ENCODE peak calls at places on chromosomes 6 and 20, in six cellular contexts. N, H, A, B, P and O are unnamed samples. For H3K4me1, the result is how much of the 10 kb centered on the place peaks cover.

GRCh38 chr20:17806739-17807441 is 107.1 kb downstream of the BANF2 start:
- DNase-seq in N (peak), H (no peak), A (no peak), B (peak), P (peak), O (peak)

GRCh38 chr6:55704421-55704820 is 125.4 kb upstream of the HMGCLL1 start:
- DNase-seq in N (no peak), H (no peak), A (no peak), B (no peak), P (no peak), O (no peak)

GRCh38 chr6:143279385-143279784 is 171.1 kb downstream of the ADAT2 start:
- DNase-seq in N (no peak), H (no peak), A (peak), B (peak), P (peak), O (no peak)

GRCh38 chr6:167499161-167499660 is 174.3 kb downstream of the TTLL2 start:
- DNase-seq in N (peak), H (no peak), A (no peak), B (no peak), P (no peak), O (no peak)

GRCh38 chr6:90160013-90160412 is 136.6 kb downstream of the BACH2 start:
- DNase-seq in N (no peak), H (no peak), A (no peak), B (no peak), P (no peak), O (no peak)

GRCh38 chr6:81816387-81816786 is 63.9 kb upstream of the TENT5A start:
- DNase-seq in N (no peak), H (no peak), A (no peak), B (no peak), P (no peak), O (peak)

GRCh38 chr6:27771240-27771639 is 141.0 kb downstream of the OR2B2 start:
- DNase-seq in N (no peak), H (no peak), A (no peak), B (no peak), P (no peak), O (no peak)

GRCh38 chr6:156780962-156781705 is 4.0 kb downstream of the ARID1B start:
- DNase-seq in N (no peak), H (no peak), A (no peak), B (no peak), P (no peak), O (no peak)

GRCh38 chr20:47865912-47866311 is 80.6 kb upstream of the SULF2 start:
- DNase-seq in N (no peak), H (no peak), A (no peak), B (no peak), P (no peak), O (no peak)

GRCh38 chr6:167551634-167552630 is 227.0 kb downstream of the TTLL2 start:
- DNase-seq in N (no peak), H (no peak), A (no peak), B (no peak), P (no peak), O (no peak)

GRCh38 chr6:16413399-16413798 is 175.0 kb downstream of the GMPR start:
- DNase-seq in N (no peak), H (no peak), A (no peak), B (no peak), P (no peak), O (no peak)

GRCh38 chr20:24675651-24676352 is 206.4 kb downstream of the SYNDIG1 start:
- DNase-seq in N (no peak), H (no peak), A (no peak), B (no peak), P (no peak), O (peak)

GRCh38 chr20:35616465-35617396 is 1.1 kb downstream of the SPAG4 start:
- DNase-seq in N (peak), H (peak), A (peak), B (peak), P (peak), O (peak)

GRCh38 chr6:134537146-134537555 is 219.2 kb upstream of the SGK1 start:
- DNase-seq in N (no peak), H (no peak), A (peak), B (no peak), P (no peak), O (no peak)

GRCh38 chr6:169890049-169890448 is 138.6 kb downstream of the ERMARD start:
- DNase-seq in N (no peak), H (no peak), A (no peak), B (no peak), P (no peak), O (no peak)

GRCh38 chr6:100283288-100283687 is 181.4 kb downstream of the SIM1 start:
- DNase-seq in N (no peak), H (no peak), A (peak), B (no peak), P (no peak), O (no peak)

GRCh38 chr6:148146717-148147116 is 195.9 kb upstream of the SASH1 start:
- DNase-seq in N (no peak), H (no peak), A (no peak), B (no peak), P (no peak), O (no peak)

GRCh38 chr6:57822896-57823358 is 505.5 kb downstream of the PRIM2 start:
- DNase-seq in N (no peak), H (no peak), A (no peak), B (no peak), P (peak), O (no peak)

GRCh38 chr6:6798430-6798829 is 209.9 kb downstream of the LY86 start:
- DNase-seq in N (no peak), H (no peak), A (no peak), B (no peak), P (no peak), O (no peak)

GRCh38 chr20:63346131-63347080 is 14.7 kb downstream of the CHRNA4 start:
- DNase-seq in N (no peak), H (no peak), A (no peak), B (peak), P (no peak), O (no peak)

GRCh38 chr20:23257848-23258746 is 92.5 kb upstream of the NXT1 start:
- DNase-seq in N (no peak), H (no peak), A (no peak), B (peak), P (no peak), O (no peak)

GRCh38 chr20:54122189-54122588 is 51.6 kb downstream of the CYP24A1 start:
- DNase-seq in N (no peak), H (no peak), A (no peak), B (no peak), P (no peak), O (no peak)

GRCh38 chr6:5665173-5665572 is 341.6 kb downstream of the NRN1 start:
- DNase-seq in N (no peak), H (no peak), A (no peak), B (no peak), P (no peak), O (no peak)

GRCh38 chr6:136846046-136846445 is 23.7 kb downstream of the PEX7 start:
- DNase-seq in N (no peak), H (no peak), A (no peak), B (peak), P (no peak), O (peak)

GRCh38 chr6:112231609-112232060 is 22.7 kb downstream of the LAMA4 start:
- DNase-seq in N (no peak), H (no peak), A (no peak), B (no peak), P (no peak), O (no peak)

GRCh38 chr6:53593001-53593488 is 48.1 kb upstream of the GCLC start:
- DNase-seq in N (no peak), H (no peak), A (no peak), B (no peak), P (no peak), O (no peak)

GRCh38 chr20:36728986-36729385 is 16.9 kb downstream of the NDRG3 start:
- DNase-seq in N (no peak), H (no peak), A (no peak), B (no peak), P (peak), O (no peak)

GRCh38 chr6:3770023-3770422 is 18.5 kb upstream of the PXDC1 start:
- DNase-seq in N (no peak), H (no peak), A (no peak), B (no peak), P (peak), O (no peak)

GRCh38 chr6:38194589-38194988 is 375.1 kb downstream of the ZFAND3 start:
- DNase-seq in N (no peak), H (no peak), A (no peak), B (no peak), P (no peak), O (no peak)

GRCh38 chr6:144417686-144418085 is 132.6 kb downstream of the UTRN start:
- DNase-seq in N (no peak), H (no peak), A (no peak), B (no peak), P (no peak), O (no peak)

GRCh38 chr6:150485559-150486517 is 113.8 kb upstream of the PLEKHG1 start:
- DNase-seq in N (no peak), H (no peak), A (no peak), B (peak), P (no peak), O (no peak)

DNA sequence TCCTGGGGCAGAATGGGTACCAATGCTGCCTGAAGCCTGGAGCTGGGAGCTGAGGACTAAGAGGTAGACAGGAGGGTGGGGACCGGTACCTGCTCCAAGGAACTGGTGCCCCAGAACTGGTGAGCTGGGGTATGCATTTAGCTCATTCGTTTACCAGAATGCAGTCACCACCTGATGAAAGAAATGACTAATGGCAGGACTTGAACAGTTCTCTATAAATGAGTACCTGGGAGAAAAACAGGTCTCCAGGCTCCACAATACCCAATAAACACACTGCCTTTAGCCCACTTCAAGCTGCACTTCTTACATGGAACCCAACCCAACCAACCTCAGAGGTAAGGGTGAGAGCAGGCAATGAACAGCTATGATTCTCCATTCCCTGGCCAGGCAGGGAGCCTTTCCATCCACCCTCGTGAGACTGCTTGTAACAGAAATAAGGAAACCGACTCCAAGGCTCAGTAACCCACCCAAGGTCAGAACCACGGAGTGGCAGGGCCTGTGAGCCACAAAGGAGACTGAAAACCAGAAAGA is 15.4 kb downstream of the FKBP1A start:
- DNase-seq in N (no peak), H (no peak), A (no peak), B (no peak), P (no peak), O (no peak)
- H3K4me1 ChIP-seq in N (under half), H (half or more), A (half or more), B (under half), P (under half), O (under half)

GRCh38 chr6:12150812-12151432 is 138.8 kb downstream of the HIVEP1 start:
- DNase-seq in N (peak), H (no peak), A (no peak), B (no peak), P (peak), O (peak)
- TF ChIP-seq CTCF in N (peak), H (peak), A (peak), B (peak), P (peak), O (peak)

GRCh38 chr20:50815162-50815989 is 20.5 kb downstream of the BCAS4 start:
- DNase-seq in N (no peak), H (no peak), A (no peak), B (no peak), P (no peak), O (no peak)
- H3K4me1 ChIP-seq in N (under half), H (under half), A (under half), B (under half), P (under half), O (under half)

DNA sequence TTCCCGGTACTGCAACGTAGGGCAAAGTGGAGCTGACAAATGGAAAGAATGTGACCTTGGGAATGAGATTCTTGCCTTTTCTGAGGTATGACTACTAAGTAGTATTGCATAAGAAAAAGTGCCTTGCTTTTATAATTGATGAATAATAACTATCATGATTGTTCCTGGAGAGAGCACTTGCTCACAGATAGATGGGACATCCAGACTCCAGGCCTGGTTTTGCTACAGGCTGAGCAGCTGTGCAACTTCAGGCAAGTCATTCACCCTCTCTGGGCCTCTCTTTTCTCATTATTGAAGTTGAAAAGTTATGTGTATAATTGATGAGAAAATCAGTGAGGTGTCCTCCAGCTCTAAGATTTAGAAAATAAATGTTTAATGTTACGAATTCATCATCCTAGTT is 53.6 kb upstream of the MBOAT1 start:
- DNase-seq in N (no peak), H (no peak), A (no peak), B (no peak), P (no peak), O (no peak)
- TF ChIP-seq CTCF in N (no peak), H (no peak), A (no peak), B (no peak), P (no peak), O (no peak)

DNA sequence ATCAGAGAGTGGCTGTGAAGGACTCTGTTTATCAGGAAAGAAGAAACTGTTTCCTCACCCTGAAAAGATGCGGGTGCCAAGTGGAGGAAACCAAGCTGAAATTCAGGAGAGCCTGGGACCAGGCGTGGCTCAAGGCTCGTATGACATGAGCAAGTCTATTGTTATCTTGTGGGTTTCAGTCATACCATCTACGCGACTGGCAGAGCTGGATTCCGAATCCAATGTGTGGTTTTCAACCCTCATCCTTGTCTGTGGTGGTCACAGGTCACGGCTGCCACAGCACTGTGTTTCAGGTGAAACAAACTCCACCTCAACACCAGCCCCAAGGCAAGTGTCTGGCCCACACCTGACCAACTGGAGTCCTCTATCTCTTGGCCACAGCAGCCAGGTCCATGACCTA is 9.1 kb downstream of the MC3R start:
- DNase-seq in N (no peak), H (no peak), A (no peak), B (no peak), P (no peak), O (no peak)
- H3K4me1 ChIP-seq in N (under half), H (under half), A (under half), B (under half), P (under half), O (under half)

DNA sequence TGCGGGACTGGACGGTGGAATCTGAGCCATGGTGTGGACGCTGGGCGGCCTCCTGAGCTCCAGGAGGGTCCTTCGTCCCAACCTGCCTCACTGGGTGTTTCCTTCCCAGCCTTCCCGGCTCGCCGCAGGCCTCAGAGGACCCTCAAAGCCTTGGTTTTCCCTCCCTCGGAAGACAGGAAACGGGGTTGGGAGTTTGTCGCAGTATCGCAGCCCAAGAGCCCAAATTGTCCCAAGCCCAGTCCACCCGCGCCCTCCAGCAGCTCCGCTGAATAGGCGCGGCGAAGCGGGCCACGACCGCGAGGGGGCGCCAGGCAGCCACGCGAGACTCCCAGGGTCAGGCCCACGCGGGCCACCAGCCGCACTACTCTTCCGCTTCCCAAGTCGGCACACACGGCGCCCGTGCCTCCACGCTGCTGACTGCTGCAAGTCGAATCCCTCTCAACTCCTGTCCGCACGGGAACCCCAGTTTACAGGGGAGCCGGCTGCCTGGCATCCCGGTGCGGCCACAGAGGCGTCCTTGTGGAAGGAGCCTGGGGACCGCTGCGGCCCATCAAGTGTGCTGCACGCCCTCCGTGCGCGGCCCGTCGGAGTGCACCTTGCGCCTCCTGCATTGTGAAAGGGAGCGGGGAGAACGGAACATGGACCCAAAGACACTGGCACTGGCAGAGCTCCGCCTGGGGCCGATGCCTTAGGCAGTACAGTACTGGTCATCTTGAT is 40.4 kb upstream of the HMGA1 start:
- DNase-seq in N (peak), H (peak), A (peak), B (peak), P (peak), O (peak)
- TF ChIP-seq CTCF in N (peak), H (peak), A (peak), B (peak), P (peak), O (peak)